ENCODE peak calls at places on chromosomes 2 and 18, in eight cellular contexts. O is fibroblast of lung, V is GM23248, I is PC-9, U is PC-3, K is SK-N-SH, S is H9, A is K562. Y is an unnamed sample. For H4K20me1, the result is how much of the 10 kb centered on the place peaks cover.

GRCh38 chr2:32039447-32040219 is at the start of gene DPY30:
- DNase-seq in S (peak), O (peak), U (peak), V (peak), A (peak), I (peak), K (peak), Y (peak)

GRCh38 chr2:166494140-166494544 is at the start of gene SCN7A:
- DNase-seq in U (peak), S (peak), K (peak), A (peak), O (peak), I (no peak), V (peak), Y (no peak)

GRCh38 chr18:49177812-49178211 is 227.0 kb upstream of the SMAD7 start:
- DNase-seq in A (no peak), V (peak), K (no peak), S (no peak), U (peak), O (peak), I (no peak), Y (no peak)

GRCh38 chr2:127275789-127276188 is 18.2 kb downstream of the ERCC3 start:
- DNase-seq in A (no peak), U (no peak), O (no peak), V (no peak), S (no peak), I (no peak), K (no peak), Y (no peak)

GRCh38 chr2:108621087-108621559 is 86.9 kb downstream of the LIMS1 start:
- DNase-seq in U (peak), V (peak), K (no peak), O (peak), A (peak), I (peak), S (peak), Y (peak)

GRCh38 chr2:177143444-177143843 is 69.2 kb upstream of the HNRNPA3 start:
- DNase-seq in A (no peak), U (peak), S (no peak), I (no peak), O (peak), V (peak), K (no peak), Y (no peak)

GRCh38 chr2:77767388-77768076 is 245.4 kb upstream of the LRRTM4 start:
- DNase-seq in S (no peak), K (no peak), A (no peak), V (no peak), I (no peak), U (no peak), O (no peak), Y (no peak)

GRCh38 chr2:54204476-54204875 is 51.6 kb downstream of the TSPYL6 start:
- DNase-seq in U (no peak), A (no peak), O (peak), K (no peak), I (no peak), V (no peak), S (no peak), Y (no peak)

GRCh38 chr2:199018826-199019225 is 438.9 kb downstream of the SATB2 start:
- DNase-seq in K (no peak), A (no peak), O (peak), V (peak), I (no peak), U (no peak), S (no peak), Y (no peak)

GRCh38 chr18:60962629-60963028 is 370.6 kb upstream of the CDH20 start:
- DNase-seq in U (no peak), A (no peak), K (no peak), O (no peak), I (no peak), V (no peak), S (no peak), Y (no peak)

GRCh38 chr18:60975419-60975818 is 357.8 kb upstream of the CDH20 start:
- DNase-seq in K (no peak), S (peak), I (no peak), A (no peak), O (no peak), U (no peak), V (peak), Y (no peak)

GRCh38 chr18:63505566-63506335 is 29.0 kb downstream of the SERPINB5 start:
- DNase-seq in S (peak), I (no peak), U (peak), O (no peak), V (peak), A (peak), K (peak), Y (peak)

GRCh38 chr2:62118160-62118559 is 77.8 kb upstream of the B3GNT2 start:
- DNase-seq in S (no peak), A (no peak), I (no peak), U (no peak), O (peak), K (no peak), V (peak), Y (peak)

GRCh38 chr2:2016912-2017311 is 272.6 kb upstream of the PXDN start:
- DNase-seq in O (no peak), K (no peak), A (no peak), U (no peak), S (no peak), I (no peak), V (no peak), Y (no peak)

GRCh38 chr2:85009019-85009618 is 38.2 kb downstream of the KCMF1 start:
- DNase-seq in V (no peak), A (no peak), U (no peak), O (no peak), I (no peak), K (no peak), S (no peak), Y (peak)

GRCh38 chr2:47767880-47768609 is 14.9 kb upstream of the MSH6 start:
- DNase-seq in O (peak), K (peak), A (peak), I (no peak), S (peak), U (peak), V (peak), Y (peak)

GRCh38 chr18:57930476-57930875 is 113.5 kb upstream of the NEDD4L start:
- DNase-seq in A (no peak), O (no peak), U (no peak), K (no peak), I (no peak), S (no peak), V (no peak), Y (no peak)

GRCh38 chr2:32484907-32485306 is 128.1 kb downstream of the BIRC6 start:
- DNase-seq in V (peak), O (peak), U (peak), S (no peak), K (no peak), A (no peak), I (peak), Y (no peak)

GRCh38 chr18:26511339-26512071 is 36.8 kb downstream of the KCTD1 start:
- DNase-seq in U (no peak), K (peak), S (no peak), I (peak), A (no peak), V (no peak), O (no peak), Y (no peak)

GRCh38 chr18:58256316-58257080 is 212.5 kb downstream of the NEDD4L start:
- DNase-seq in V (no peak), S (no peak), K (no peak), I (no peak), O (no peak), A (no peak), U (no peak), Y (no peak)

GRCh38 chr2:120653026-120653425 is 82.6 kb upstream of the GLI2 start:
- DNase-seq in I (no peak), O (peak), K (no peak), V (peak), A (no peak), S (no peak), U (no peak), Y (no peak)

GRCh38 chr2:134718095-134718955 is 475 bp downstream of the TMEM163 start:
- DNase-seq in O (peak), U (no peak), S (peak), I (no peak), A (no peak), V (peak), K (peak), Y (no peak)

GRCh38 chr2:122531803-122532344 is 776.4 kb downstream of the TSN start:
- DNase-seq in O (no peak), S (peak), I (no peak), U (no peak), V (no peak), A (no peak), K (peak), Y (no peak)

GRCh38 chr2:170813611-170814550 is 2.8 kb upstream of the GAD1 start:
- DNase-seq in S (peak), I (no peak), U (peak), O (peak), K (no peak), A (peak), V (peak), Y (no peak)

GRCh38 chr2:128775064-128775347 is 456.3 kb upstream of the HS6ST1 start:
- DNase-seq in S (peak), A (no peak), I (no peak), V (no peak), K (no peak), O (no peak), U (no peak), Y (no peak)

GRCh38 chr18:80109676-80110078 is 615 bp downstream of the ADNP2 start:
- DNase-seq in U (peak), V (peak), O (peak), K (peak), A (no peak), I (no peak), S (peak), Y (peak)

GRCh38 chr2:51025942-51026574 is 5.9 kb downstream of the NRXN1 start:
- DNase-seq in A (no peak), U (no peak), O (no peak), S (no peak), V (no peak), I (no peak), K (no peak), Y (no peak)

GRCh38 chr18:24814521-24814920 is 354.1 kb downstream of the HRH4 start:
- DNase-seq in U (no peak), O (no peak), S (no peak), K (no peak), A (no peak), I (no peak), V (no peak), Y (no peak)

GRCh38 chr18:44741551-44741950 is 60.9 kb downstream of the SETBP1 start:
- DNase-seq in S (no peak), O (no peak), I (no peak), A (no peak), V (no peak), U (no peak), K (no peak), Y (no peak)

GRCh38 chr2:26757873-26758789 is 6.0 kb upstream of the SLC35F6 start:
- DNase-seq in K (peak), I (peak), S (peak), O (peak), U (peak), V (peak), A (no peak), Y (no peak)

GRCh38 chr2:137387044-137387443 is 577.2 kb upstream of the HNMT start:
- DNase-seq in S (no peak), U (no peak), I (no peak), V (no peak), O (no peak), A (no peak), K (no peak), Y (no peak)

GRCh38 chr2:100070078-100070477 is 72.3 kb downstream of the AFF3 start:
- DNase-seq in O (peak), K (no peak), S (no peak), A (no peak), V (no peak), U (no peak), I (no peak), Y (no peak)

GRCh38 chr2:239278361-239278760 is 122.5 kb downstream of the HDAC4 start:
- DNase-seq in V (no peak), S (no peak), I (no peak), O (no peak), U (no peak), K (no peak), A (no peak), Y (no peak)

GRCh38 chr2:239276813-239277193 is 124.0 kb downstream of the HDAC4 start:
- DNase-seq in I (no peak), A (no peak), O (no peak), K (no peak), S (peak), V (no peak), U (no peak), Y (no peak)

GRCh38 chr2:239275871-239276812 is 124.7 kb downstream of the HDAC4 start:
- DNase-seq in I (no peak), S (peak), O (peak), K (peak), A (peak), U (no peak), V (peak), Y (no peak)

GRCh38 chr2:239278941-239279365 is 121.9 kb downstream of the HDAC4 start:
- DNase-seq in I (no peak), O (peak), V (peak), S (no peak), A (no peak), U (peak), K (no peak), Y (no peak)

DNA sequence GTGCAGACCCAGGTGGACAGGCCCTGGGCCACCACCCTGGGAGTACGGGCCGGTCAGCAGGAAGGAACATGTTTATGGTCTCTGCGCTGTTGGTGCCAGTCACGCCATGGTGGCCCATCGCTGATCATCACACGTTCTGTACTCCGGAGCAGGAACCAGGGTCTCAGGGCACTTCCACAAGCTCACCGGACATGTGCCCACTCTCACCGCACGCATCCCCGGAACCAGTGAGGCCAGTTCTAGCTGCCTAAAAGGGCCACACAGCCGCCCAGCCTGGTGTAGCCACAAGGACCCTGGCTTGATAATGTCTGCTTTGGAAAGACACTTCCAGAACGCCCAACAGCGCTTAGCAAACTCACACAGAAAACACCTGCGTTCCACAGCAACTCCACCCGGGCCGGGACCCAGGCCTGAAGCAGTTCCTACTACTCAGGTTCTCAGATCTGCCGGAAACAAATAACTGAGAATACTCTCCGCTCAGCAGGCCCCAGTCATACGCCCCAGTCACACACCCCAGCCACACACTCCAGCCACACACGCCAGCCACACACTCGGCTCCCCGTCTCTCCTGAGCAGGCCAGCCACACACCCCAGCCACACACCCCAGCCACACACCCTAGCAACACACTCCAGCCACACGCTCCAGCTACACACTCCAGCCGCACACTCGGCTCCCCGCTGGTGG is 123.3 kb downstream of the HDAC4 start:
- DNase-seq in S (peak), V (no peak), U (no peak), I (no peak), K (no peak), A (no peak), O (no peak), Y (no peak)
- H4K20me1 ChIP-seq in S (under half), V (under half), U (under half), I (under half), K (under half), A (under half), O (under half), Y (under half)

GRCh38 chr2:111120253-111121027 is at the start of gene BCL2L11:
- DNase-seq in V (peak), K (peak), U (peak), O (peak), A (peak), S (peak), I (peak), Y (peak)

GRCh38 chr2:111118455-111119003 is 2.2 kb upstream of the BCL2L11 start:
- DNase-seq in A (no peak), K (no peak), I (no peak), S (peak), U (no peak), V (no peak), O (no peak), Y (no peak)

GRCh38 chr2:111117666-111118454 is 2.9 kb upstream of the BCL2L11 start:
- DNase-seq in A (no peak), O (peak), U (no peak), S (peak), I (no peak), V (peak), K (no peak), Y (no peak)

GRCh38 chr2:111119847-111120252 is 864 bp upstream of the BCL2L11 start:
- DNase-seq in I (no peak), U (no peak), S (no peak), O (no peak), V (no peak), A (no peak), K (peak), Y (no peak)

GRCh38 chr2:111119004-111119846 is 1.5 kb upstream of the BCL2L11 start:
- DNase-seq in O (no peak), K (no peak), V (peak), A (no peak), U (no peak), S (peak), I (no peak), Y (peak)
- H4K20me1 ChIP-seq in O (under half), K (under half), V (under half), A (under half), U (under half), S (under half), I (under half), Y (under half)

DNA sequence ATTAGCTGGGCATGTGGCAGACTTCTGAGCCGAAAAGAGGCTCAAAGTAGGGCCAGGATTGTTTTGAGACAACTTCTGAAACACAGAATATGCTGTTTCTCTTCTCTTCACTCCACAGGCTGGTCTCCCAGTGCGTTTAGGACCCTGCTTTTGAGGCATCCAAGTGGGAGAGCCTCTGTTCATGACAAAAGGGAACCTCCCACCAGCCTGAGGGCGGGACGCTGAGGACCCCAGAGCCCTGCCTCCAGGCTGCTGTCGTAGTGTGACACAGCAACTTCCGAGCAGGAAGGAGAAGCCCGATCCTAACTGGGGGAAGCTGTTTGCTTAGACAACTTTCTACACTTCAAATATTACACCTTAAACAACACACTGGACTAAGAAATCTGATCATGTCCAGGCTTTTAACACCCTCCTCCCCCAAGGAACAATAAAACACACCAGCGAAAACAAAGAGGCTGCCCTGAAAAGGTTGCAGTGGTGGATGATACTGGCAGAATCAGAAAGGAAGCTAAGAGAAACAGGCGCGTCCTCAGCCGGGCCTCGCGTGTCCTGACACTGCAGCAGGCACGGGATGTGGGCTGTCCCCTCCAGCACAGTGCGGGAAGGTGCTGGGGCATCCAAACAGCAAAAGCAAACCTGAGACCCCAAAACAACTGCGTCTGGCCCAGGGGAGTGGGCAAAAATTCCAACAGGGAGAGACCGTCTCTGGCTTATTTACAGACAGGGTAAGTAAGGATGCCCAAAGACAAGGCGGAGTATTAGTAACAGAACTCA is 9.3 kb downstream of the SERTAD2 start:
- DNase-seq in A (peak), O (peak), V (peak), S (peak), K (no peak), I (peak), U (peak), Y (peak)
- H4K20me1 ChIP-seq in A (under half), O (under half), V (under half), S (under half), K (half or more), I (under half), U (under half), Y (half or more)

DNA sequence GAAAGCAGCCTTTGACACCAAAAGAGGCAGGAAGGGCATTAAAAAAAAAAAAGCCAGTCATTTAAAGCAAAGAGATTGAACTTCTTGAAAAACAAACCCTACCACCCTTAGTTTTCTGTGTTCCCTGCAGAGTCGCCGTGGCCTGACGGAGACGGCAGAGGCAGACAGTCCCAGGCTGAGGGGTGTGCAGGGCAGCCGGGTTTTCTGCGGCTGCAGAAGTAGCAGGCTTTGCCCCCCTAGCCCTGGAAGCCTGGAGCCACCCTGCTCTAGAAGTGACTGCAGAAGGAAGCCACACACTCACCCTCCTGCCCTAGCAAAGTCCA is 2.8 kb downstream of the INPP5D start:
- DNase-seq in A (no peak), U (no peak), O (no peak), S (no peak), K (no peak), V (no peak), I (no peak), Y (no peak)
- H4K20me1 ChIP-seq in A (under half), U (under half), O (under half), S (under half), K (under half), V (under half), I (under half), Y (under half)

GRCh38 chr2:176075476-176075875 is 8.3 kb downstream of the EVX2 start:
- DNase-seq in K (no peak), I (no peak), V (no peak), U (no peak), O (no peak), S (peak), A (no peak), Y (no peak)
- H4K20me1 ChIP-seq in K (under half), I (under half), V (under half), U (under half), O (under half), S (under half), A (under half), Y (under half)

DNA sequence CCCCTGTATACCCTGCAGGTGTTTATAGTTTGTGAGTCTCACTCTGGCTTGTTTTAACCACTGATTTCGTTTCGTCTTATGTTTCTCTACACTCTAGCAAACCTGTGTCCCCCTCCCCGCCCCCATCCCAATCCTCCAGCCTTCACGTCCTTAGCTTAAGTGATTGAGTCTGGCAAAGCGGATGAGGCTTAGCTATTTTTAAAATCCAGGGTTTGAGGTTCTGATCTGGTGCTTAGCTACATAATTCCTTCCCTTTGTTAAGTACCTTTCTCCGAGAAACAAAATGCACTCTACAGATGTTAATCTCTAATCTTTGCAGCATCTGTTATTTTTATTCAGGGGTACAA is 7.8 kb downstream of the AGAP1 start:
- DNase-seq in I (no peak), O (no peak), K (no peak), A (no peak), U (no peak), S (no peak), V (no peak), Y (no peak)
- H4K20me1 ChIP-seq in I (under half), O (under half), K (half or more), A (half or more), U (under half), S (under half), V (under half), Y (under half)